ENCODE peak calls at places on chromosomes 7 and 10, in six cellular contexts. H is transverse colon, C is fibroblast of pulmonary artery, O is osteocyte, N is fibroblast of the aortic adventitia, J is brain microvascular endothelial cell. R is an unnamed sample.

GRCh38 chr7:74175270-74175803 is 1.2 kb downstream of the EIF4H start:
- DNase-seq in H (no peak), C (no peak), O (no peak), N (no peak), J (no peak), R (no peak)

GRCh38 chr10:110081914-110082313 is 74.1 kb downstream of the ADD3 start:
- DNase-seq in H (no peak), C (peak), O (no peak), N (peak), J (peak), R (no peak)

GRCh38 chr10:7988985-7989384 is 65.5 kb upstream of the GATA3 start:
- DNase-seq in H (no peak), C (no peak), O (no peak), N (no peak), J (no peak), R (no peak)

GRCh38 chr10:119502618-119503155 is 39.8 kb downstream of the RGS10 start:
- DNase-seq in H (no peak), C (no peak), O (no peak), N (no peak), J (no peak), R (no peak)

GRCh38 chr10:106189254-106189653 is 975.3 kb downstream of the SORCS1 start:
- DNase-seq in H (no peak), C (peak), O (no peak), N (peak), J (no peak), R (no peak)

GRCh38 chr10:130044067-130045061 is 66.3 kb downstream of the C10orf143 start:
- DNase-seq in H (no peak), C (no peak), O (no peak), N (no peak), J (no peak), R (peak)

GRCh38 chr7:115009736-115010435 is 88.0 kb downstream of the MDFIC start:
- DNase-seq in H (peak), C (peak), O (no peak), N (peak), J (no peak), R (no peak)

GRCh38 chr7:36961691-36962090 is 237.4 kb upstream of the AOAH start:
- DNase-seq in H (no peak), C (no peak), O (no peak), N (no peak), J (no peak), R (no peak)

GRCh38 chr7:41573881-41574280 is 129.0 kb downstream of the INHBA start:
- DNase-seq in H (no peak), C (peak), O (no peak), N (peak), J (no peak), R (no peak)

GRCh38 chr7:103124429-103124979 is 24.4 kb downstream of the NAPEPLD start:
- DNase-seq in H (no peak), C (no peak), O (no peak), N (no peak), J (no peak), R (no peak)

GRCh38 chr10:15228426-15228825 is 59.9 kb upstream of the NMT2 start:
- DNase-seq in H (no peak), C (no peak), O (no peak), N (no peak), J (no peak), R (no peak)

GRCh38 chr10:129754211-129755050 is 209.6 kb downstream of the EBF3 start:
- DNase-seq in H (no peak), C (no peak), O (no peak), N (no peak), J (no peak), R (peak)

GRCh38 chr10:129525408-129525807 is 58.4 kb downstream of the MGMT start:
- DNase-seq in H (no peak), C (peak), O (no peak), N (peak), J (peak), R (no peak)

GRCh38 chr10:50508315-50509051 is 115.3 kb downstream of the SGMS1 start:
- DNase-seq in H (no peak), C (no peak), O (no peak), N (no peak), J (no peak), R (no peak)

GRCh38 chr10:36126076-36126475 is 484.0 kb upstream of the FZD8 start:
- DNase-seq in H (no peak), C (no peak), O (no peak), N (no peak), J (no peak), R (no peak)

GRCh38 chr10:119377905-119378736 is 164.4 kb downstream of the RGS10 start:
- DNase-seq in H (no peak), C (no peak), O (no peak), N (peak), J (no peak), R (no peak)

GRCh38 chr7:8536431-8536830 is 103.0 kb downstream of the NXPH1 start:
- DNase-seq in H (no peak), C (no peak), O (no peak), N (no peak), J (no peak), R (no peak)

GRCh38 chr10:30759423-30759822 is 129.9 kb upstream of the LYZL2 start:
- DNase-seq in H (no peak), C (no peak), O (no peak), N (peak), J (no peak), R (no peak)

GRCh38 chr7:142401951-142402350 is 144.1 kb upstream of the PRSS58 start:
- DNase-seq in H (no peak), C (no peak), O (no peak), N (no peak), J (no peak), R (no peak)

GRCh38 chr7:15567652-15568051 is 5.8 kb upstream of the AGMO start:
- DNase-seq in H (no peak), C (no peak), O (no peak), N (no peak), J (no peak), R (no peak)

GRCh38 chr7:84985073-84985784 is 201.6 kb downstream of the SEMA3D start:
- DNase-seq in H (no peak), C (peak), O (no peak), N (peak), J (no peak), R (no peak)

GRCh38 chr7:132176719-132177118 is 399.6 kb downstream of the PLXNA4 start:
- DNase-seq in H (no peak), C (no peak), O (no peak), N (no peak), J (no peak), R (no peak)

GRCh38 chr10:44361080-44361479 is 23.8 kb downstream of the CXCL12 start:
- DNase-seq in H (no peak), C (no peak), O (no peak), N (no peak), J (no peak), R (no peak)

GRCh38 chr7:155962191-155962967 is 150.1 kb upstream of the SHH start:
- DNase-seq in H (no peak), C (peak), O (no peak), N (peak), J (peak), R (no peak)

GRCh38 chr7:37037286-37037685 is 313.0 kb upstream of the AOAH start:
- DNase-seq in H (no peak), C (no peak), O (no peak), N (no peak), J (no peak), R (no peak)

GRCh38 chr7:39312254-39312989 is 253.8 kb upstream of the YAE1 start:
- DNase-seq in H (no peak), C (no peak), O (no peak), N (no peak), J (no peak), R (no peak)

GRCh38 chr10:95265572-95265971 is 25.2 kb downstream of the PDLIM1 start:
- DNase-seq in H (no peak), C (no peak), O (no peak), N (no peak), J (no peak), R (peak)

GRCh38 chr7:13115157-13115772 is 427.8 kb downstream of the ARL4A start:
- DNase-seq in H (no peak), C (peak), O (no peak), N (peak), J (no peak), R (no peak)

GRCh38 chr7:72435366-72435765 is 23.2 kb upstream of the CALN1 start:
- DNase-seq in H (no peak), C (no peak), O (no peak), N (no peak), J (no peak), R (no peak)

GRCh38 chr10:50538473-50539398 is 85.0 kb downstream of the SGMS1 start:
- DNase-seq in H (no peak), C (no peak), O (no peak), N (no peak), J (no peak), R (no peak)

DNA sequence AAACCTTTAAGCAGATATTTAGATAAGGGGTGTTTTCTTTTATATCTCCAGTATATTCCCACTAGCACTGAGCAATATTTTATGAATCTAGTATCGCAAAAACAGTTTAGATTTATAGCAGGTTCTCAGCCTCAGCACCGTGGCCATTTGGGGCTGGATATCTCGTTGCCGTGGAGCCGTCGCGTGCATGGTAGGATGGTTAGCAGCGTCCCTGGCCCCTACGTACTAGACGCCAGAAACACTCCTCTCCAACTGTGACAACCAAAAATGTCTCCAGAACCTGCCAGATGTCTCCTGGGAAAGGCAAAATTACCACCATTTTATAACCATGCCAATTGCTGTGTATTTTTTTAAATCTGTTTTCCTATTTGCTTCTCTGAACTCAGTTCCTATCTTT is 172.9 kb downstream of the CACNB2 start:
- DNase-seq in H (no peak), C (no peak), O (no peak), N (no peak), J (no peak), R (no peak)
- TF ChIP-seq CTCF in H (no peak), C (no peak), O (no peak), N (no peak), J (no peak), R (no peak)

DNA sequence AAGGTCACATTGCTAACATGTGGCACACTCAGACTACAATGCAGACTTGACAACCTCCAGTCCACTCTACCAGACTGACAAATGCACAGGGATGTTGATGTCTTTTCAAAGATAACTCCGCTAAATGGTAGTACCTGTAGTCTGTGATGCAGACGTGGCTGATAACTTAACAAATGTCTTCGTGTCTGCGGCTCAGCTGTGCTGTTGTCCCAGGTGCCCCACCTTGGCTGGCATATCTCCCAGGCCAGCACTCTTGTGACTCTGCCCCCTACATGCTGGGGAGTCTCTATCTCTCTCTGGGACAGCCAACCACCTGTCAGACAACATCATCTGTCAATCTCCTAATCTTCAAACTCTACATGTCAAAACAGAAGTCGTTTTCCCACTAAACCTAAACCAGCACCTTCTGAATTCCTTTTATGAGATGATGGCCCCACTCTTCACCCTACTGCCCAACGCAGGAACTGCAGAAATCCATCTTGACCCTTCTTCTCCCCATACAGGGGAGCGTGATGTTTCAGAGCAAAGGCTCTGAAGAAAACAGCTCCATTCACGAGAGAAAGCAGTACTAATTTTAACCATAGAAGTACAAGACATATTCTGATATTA is 156.4 kb downstream of the USP6NL start:
- DNase-seq in H (no peak), C (no peak), O (peak), N (no peak), J (no peak), R (no peak)
- TF ChIP-seq CTCF in H (no peak), C (peak), O (no peak), N (peak), J (peak), R (peak)

DNA sequence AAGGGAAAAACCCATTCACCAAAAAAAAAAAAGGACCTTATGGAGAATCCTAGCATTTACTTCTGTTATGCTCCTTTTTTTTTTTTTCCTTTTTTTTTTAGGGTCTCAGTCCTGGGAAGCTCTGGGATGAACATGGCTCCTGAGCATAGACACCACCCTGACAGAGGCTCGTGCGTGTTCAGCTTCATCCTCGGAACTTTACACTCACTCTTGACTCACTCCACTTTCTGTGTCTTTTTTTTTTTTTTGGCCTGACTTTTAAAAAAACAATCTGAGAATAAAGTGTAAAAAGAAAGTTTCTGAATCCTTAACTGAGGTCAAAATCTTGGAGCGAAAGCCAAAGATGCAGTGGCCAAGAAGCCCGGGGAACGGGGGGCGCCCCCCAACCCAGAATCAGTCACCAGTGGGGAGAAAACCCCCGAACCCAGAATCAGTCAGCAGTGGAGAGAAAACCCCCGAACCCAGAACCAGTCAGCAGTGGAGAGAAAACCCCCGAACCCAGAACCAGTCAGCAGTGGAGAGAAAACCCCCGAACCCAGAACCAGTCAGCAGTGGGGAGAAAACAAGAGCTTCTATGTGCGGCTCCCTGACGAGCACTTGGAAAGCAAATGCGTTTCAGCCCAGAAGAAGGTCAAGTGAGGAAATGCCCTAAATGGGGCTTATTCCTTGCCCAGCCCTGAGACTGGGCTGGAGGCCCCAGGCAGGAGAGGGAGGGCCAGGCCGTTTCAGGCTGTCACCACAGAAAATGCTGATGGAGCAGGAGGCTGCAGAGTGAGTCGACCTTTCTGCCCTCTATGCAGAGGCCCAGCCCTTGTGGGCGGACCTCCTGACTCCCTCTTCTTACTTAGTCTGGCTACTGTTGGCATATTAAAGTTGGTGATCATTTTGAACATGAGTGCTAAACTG is 19.0 kb upstream of the PFKP start:
- DNase-seq in H (no peak), C (peak), O (no peak), N (peak), J (no peak), R (no peak)
- TF ChIP-seq CTCF in H (no peak), C (no peak), O (no peak), N (no peak), J (no peak), R (no peak)

DNA sequence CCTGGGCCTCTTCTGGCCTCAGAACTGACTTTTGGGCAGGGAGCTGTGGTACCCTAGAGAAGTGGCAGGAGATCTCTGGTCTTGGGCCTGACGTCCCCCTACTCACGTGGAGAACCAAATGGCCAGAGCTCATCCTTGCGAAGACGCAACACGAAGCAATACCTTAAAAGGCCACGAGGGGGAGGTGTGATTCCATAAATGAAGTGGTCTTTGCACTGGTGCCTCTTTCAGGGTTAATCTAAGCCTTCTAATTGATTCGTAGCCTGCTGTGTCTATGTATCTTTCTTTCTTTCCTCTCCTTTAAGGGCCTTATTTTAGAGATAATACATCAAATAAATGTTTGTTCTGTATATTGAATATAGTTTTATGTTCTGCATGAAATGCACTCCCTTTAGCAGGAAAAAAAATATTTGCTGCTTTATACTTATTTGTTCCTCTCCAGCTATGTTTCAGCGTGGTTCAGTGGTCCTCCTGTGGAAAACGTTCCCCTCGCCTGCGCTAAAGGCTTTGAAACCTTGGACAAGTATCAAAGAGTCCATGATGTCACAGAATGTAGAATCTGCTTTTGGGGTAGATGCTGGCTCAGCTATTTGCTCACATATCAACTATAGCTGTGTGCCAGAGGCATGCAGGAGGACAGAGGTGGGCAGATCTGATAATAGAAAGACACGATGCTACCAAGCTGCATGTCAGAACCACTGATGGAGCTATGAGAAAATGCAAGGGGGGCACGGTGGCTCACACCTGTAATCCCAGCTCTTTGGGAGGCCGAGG is 41.0 kb downstream of the STRA8 start:
- DNase-seq in H (peak), C (peak), O (peak), N (peak), J (peak), R (peak)
- TF ChIP-seq CTCF in H (peak), C (peak), O (peak), N (peak), J (peak), R (peak)

DNA sequence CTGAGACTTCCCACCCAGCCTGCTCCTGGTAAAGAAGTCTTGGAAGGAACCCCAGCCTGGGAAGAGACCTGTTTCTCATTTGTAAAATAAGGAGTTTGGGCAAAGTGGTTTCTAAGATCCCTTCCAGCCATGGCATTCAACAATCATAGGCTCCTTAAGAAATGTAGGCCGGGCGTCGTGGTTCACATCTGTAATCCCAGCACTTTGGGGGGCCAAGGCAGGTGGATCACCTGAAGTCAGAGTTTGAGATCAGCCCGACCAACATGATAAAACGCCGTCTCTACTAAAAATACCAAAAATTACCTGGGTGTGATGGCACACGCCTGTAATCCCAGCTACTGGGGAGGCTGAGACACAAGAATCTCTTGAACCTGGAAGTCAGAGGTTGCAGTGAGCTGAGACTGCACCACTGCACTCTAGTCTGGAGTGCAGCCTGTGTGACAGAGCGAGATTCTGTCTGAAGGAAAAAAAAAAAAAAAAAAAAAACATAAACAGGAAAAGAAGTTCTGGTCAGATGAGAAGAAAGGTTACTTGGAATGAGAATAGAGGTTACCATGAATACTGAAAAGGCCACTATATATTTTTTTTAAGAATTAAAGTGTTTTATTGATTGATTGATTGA is 15.9 kb downstream of the DLG5 start:
- DNase-seq in H (no peak), C (no peak), O (no peak), N (no peak), J (no peak), R (no peak)
- TF ChIP-seq CTCF in H (no peak), C (no peak), O (no peak), N (no peak), J (no peak), R (no peak)

GRCh38 chr10:128209862-128210214 is 83.6 kb upstream of the MKI67 start:
- DNase-seq in H (no peak), C (no peak), O (no peak), N (no peak), J (no peak), R (no peak)

GRCh38 chr10:128206676-128207075 is 80.5 kb upstream of the MKI67 start:
- DNase-seq in H (no peak), C (no peak), O (no peak), N (no peak), J (no peak), R (no peak)

GRCh38 chr10:128210215-128211063 is 84.2 kb upstream of the MKI67 start:
- DNase-seq in H (peak), C (peak), O (no peak), N (peak), J (no peak), R (peak)

GRCh38 chr10:128211953-128212727 is 85.9 kb upstream of the MKI67 start:
- DNase-seq in H (peak), C (peak), O (peak), N (peak), J (peak), R (peak)

GRCh38 chr10:128211064-128211504 is 84.9 kb upstream of the MKI67 start:
- DNase-seq in H (no peak), C (no peak), O (peak), N (no peak), J (no peak), R (no peak)
- TF ChIP-seq CTCF in H (no peak), C (no peak), O (no peak), N (no peak), J (no peak), R (no peak)

GRCh38 chr10:47048533-47048905 is 137.3 kb downstream of the PTPN20 start:
- DNase-seq in H (no peak), C (peak), O (peak), N (peak), J (no peak), R (no peak)
- TF ChIP-seq CTCF in H (no peak), C (no peak), O (no peak), N (peak), J (peak), R (no peak)

GRCh38 chr10:13997650-13998049 is 333.1 kb downstream of the FRMD4A start:
- DNase-seq in H (no peak), C (no peak), O (no peak), N (peak), J (no peak), R (no peak)
- TF ChIP-seq CTCF in H (no peak), C (no peak), O (no peak), N (no peak), J (no peak), R (no peak)

GRCh38 chr10:124534231-124534798 is 72.7 kb downstream of the LHPP start:
- DNase-seq in H (peak), C (peak), O (no peak), N (peak), J (no peak), R (no peak)
- TF ChIP-seq CTCF in H (peak), C (peak), O (peak), N (peak), J (peak), R (peak)

GRCh38 chr10:124565565-124566221 is 104.1 kb downstream of the LHPP start:
- DNase-seq in H (no peak), C (peak), O (no peak), N (no peak), J (no peak), R (no peak)
- TF ChIP-seq CTCF in H (no peak), C (peak), O (peak), N (peak), J (peak), R (peak)